ENCODE peak calls at places on chromosomes 11 and 22, in six cellular contexts. M is mammary epithelial cell, I is PC-3, C is IMR-90, O is neuronal stem cell, A is SK-N-SH. X is an unnamed sample.

GRCh38 chr22:19689408-19689807 is 24.9 kb upstream of the SEPTIN5 start:
- DNase-seq in M (no peak), I (no peak), C (no peak), O (no peak), A (no peak), X (no peak)

GRCh38 chr22:17728786-17729185 is 45.5 kb downstream of the BID start:
- DNase-seq in M (no peak), I (no peak), C (no peak), O (no peak), A (no peak), X (no peak)

GRCh38 chr11:12598330-12599256 is 75.6 kb upstream of the TEAD1 start:
- DNase-seq in M (peak; percentile 60), I (no peak), C (peak; percentile 59), O (no peak), A (no peak), X (peak; percentile 38)

GRCh38 chr11:93988455-93988854 is 32.7 kb upstream of the HEPHL1 start:
- DNase-seq in M (no peak), I (no peak), C (no peak), O (no peak), A (no peak), X (no peak)

GRCh38 chr11:104918113-104918824 is 20.0 kb upstream of the CASP12 start:
- DNase-seq in M (peak; percentile 11), I (peak; percentile 64), C (peak; percentile 93), O (no peak), A (no peak), X (peak; percentile 98)

GRCh38 chr22:46536559-46537220 is 730 bp downstream of the CELSR1 start:
- DNase-seq in M (no peak), I (no peak), C (no peak), O (peak; percentile 24), A (peak; percentile 66), X (no peak)

GRCh38 chr22:46479046-46479445 is 58.4 kb downstream of the CELSR1 start:
- DNase-seq in M (no peak), I (no peak), C (no peak), O (no peak), A (no peak), X (no peak)

GRCh38 chr22:46969491-46969890 is 207.0 kb downstream of the TBC1D22A start:
- DNase-seq in M (no peak), I (no peak), C (no peak), O (no peak), A (no peak), X (no peak)

GRCh38 chr22:21451545-21452520 is 15.4 kb upstream of the TMEM191C start:
- DNase-seq in M (no peak), I (no peak), C (no peak), O (no peak), A (no peak), X (no peak)

GRCh38 chr11:117908261-117908895 is 20.8 kb downstream of the TMPRSS13 start:
- DNase-seq in M (no peak), I (no peak), C (no peak), O (no peak), A (peak; percentile 45), X (no peak)

DNA sequence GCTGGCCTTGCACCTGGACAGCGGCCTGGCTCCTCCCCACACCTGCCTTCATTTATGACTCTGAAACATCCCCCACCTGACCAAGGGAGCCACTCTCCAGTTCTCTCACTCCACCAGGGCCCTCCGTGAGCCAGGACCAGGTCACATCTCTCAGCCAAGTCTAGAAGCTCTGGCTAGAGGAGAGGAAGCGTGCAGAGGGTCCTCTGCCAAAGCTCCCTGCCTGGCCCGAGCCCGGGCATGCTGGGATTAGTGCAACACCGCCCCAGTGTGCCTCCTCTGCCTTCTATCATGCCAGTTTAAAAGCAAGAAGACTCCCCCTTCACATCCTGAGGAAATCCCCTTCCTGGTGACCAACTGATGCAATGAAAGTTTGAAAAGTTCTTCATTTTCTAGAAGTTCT is 23.5 kb downstream of the TP53AIP1 start:
- DNase-seq in M (no peak), I (no peak), C (no peak), O (no peak), A (no peak), X (no peak)
- H3K9ac ChIP-seq in M (no peak overlapping the region), I (no peak overlapping the region), C (no peak overlapping the region), O (no peak overlapping the region), A (no peak overlapping the region), X (no peak overlapping the region)

DNA sequence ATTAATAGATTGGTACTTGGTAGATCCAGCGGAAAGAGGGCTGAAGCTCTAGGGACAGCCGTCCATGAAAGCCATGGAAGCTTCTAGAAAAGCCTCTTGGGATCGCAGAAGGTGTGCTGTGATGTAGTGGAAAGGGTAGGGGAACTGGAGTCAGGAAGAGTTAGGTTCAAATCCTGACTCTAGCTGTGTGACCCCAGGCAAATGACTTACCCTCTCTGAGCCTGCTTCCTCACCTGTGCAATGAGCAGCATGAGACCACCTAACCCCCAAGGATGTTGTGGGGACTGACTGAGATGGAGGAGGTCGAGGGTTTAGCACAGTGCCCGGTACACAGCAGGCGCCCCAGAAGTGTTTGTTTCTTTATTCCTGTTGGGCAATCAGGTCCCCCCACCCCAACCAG is 2.2 kb downstream of the EML3 start:
- DNase-seq in M (no peak), I (no peak), C (no peak), O (no peak), A (no peak), X (no peak)
- H3K4me2 ChIP-seq in M (no peak overlapping the region), I (no peak overlapping the region), C (no peak overlapping the region), O (no peak overlapping the region), A (no peak overlapping the region), X (no peak overlapping the region)

GRCh38 chr11:8698917-8699441 is 16.4 kb downstream of the RPL27A start:
- DNase-seq in M (no peak), I (no peak), C (no peak), O (no peak), A (no peak), X (no peak)

GRCh38 chr11:8701891-8702597 is 19.5 kb downstream of the RPL27A start:
- DNase-seq in M (no peak), I (no peak), C (no peak), O (no peak), A (no peak), X (no peak)

GRCh38 chr11:8699903-8700302 is 17.3 kb downstream of the RPL27A start:
- DNase-seq in M (peak; percentile 74), I (peak; percentile 43), C (peak; percentile 55), O (no peak), A (no peak), X (peak; percentile 34)

GRCh38 chr11:8705171-8705570 is 22.6 kb downstream of the RPL27A start:
- DNase-seq in M (no peak), I (no peak), C (no peak), O (no peak), A (no peak), X (no peak)

GRCh38 chr11:8702598-8702915 is 20.0 kb downstream of the RPL27A start:
- DNase-seq in M (no peak), I (no peak), C (no peak), O (no peak), A (no peak), X (no peak)
- H3K27ac ChIP-seq in M (no peak overlapping the region), I (no peak overlapping the region), C (no peak overlapping the region), O (no peak overlapping the region), A (no peak overlapping the region), X (no peak overlapping the region)

GRCh38 chr11:17432041-17432440 is 43.6 kb upstream of the KCNJ11 start:
- DNase-seq in M (no peak), I (no peak), C (no peak), O (no peak), A (no peak), X (no peak)

GRCh38 chr11:17431139-17431538 is 42.7 kb upstream of the KCNJ11 start:
- DNase-seq in M (no peak), I (no peak), C (no peak), O (no peak), A (no peak), X (no peak)

GRCh38 chr11:17428930-17429329 is 40.5 kb upstream of the KCNJ11 start:
- DNase-seq in M (no peak), I (no peak), C (no peak), O (no peak), A (no peak), X (no peak)

GRCh38 chr11:17428261-17428660 is 39.8 kb upstream of the KCNJ11 start:
- DNase-seq in M (no peak), I (no peak), C (no peak), O (no peak), A (no peak), X (no peak)

GRCh38 chr11:17430616-17431015 is 42.2 kb upstream of the KCNJ11 start:
- DNase-seq in M (no peak), I (no peak), C (no peak), O (no peak), A (no peak), X (no peak)
- H3K9ac ChIP-seq in M (no peak overlapping the region), I (no peak overlapping the region), C (no peak overlapping the region), O (peak overlapping the region; percentile 24), A (no peak overlapping the region), X (no peak overlapping the region)

DNA sequence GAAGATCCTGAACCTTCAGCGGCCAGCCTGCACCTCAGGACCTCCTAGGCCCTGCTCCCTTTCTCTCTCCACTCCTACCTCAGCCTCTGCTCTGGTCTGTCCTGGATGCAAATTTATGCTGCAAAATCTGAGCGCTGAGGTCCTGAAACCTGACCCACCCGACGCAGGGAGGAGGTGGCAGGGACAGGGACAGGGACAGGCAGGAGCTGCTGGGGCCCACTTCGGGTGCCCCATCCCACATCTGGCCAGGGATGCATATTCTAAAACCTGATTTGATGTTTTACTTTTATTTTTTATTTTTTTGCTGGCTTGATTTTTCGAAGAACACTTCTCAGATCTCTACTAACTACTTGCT is 571 bp upstream of the PVALB start:
- DNase-seq in M (no peak), I (no peak), C (no peak), O (no peak), A (no peak), X (no peak)
- H3K4me2 ChIP-seq in M (no peak overlapping the region), I (no peak overlapping the region), C (no peak overlapping the region), O (peak overlapping the region; percentile 79), A (peak overlapping the region; percentile 52), X (no peak overlapping the region)

DNA sequence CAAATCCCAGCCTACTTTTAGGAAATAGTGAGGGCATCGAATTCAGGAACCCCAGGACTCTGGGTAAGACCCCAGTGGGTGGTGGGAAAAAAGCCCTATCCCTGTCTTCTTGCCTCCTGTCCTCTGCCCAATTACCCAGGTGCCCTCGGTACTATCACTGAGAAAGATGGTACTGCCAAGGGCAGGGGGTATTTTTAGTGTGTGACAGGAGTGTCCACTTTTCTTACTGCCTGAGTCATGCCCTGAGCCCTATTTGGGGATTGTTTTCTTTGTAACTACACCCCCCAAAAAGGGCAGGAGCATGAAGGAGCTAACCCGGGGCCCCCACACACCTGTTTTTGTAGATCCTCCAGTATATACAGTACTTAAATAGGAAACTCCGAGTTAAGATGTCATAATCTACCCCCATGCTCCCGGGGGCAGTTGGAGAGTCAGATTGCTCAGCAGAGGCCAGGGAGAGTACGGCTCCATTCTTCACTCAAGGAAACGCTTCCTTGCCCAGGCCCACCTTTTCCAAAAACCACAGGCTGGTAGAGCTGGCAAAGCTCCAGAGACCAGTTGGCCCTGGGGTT is 3.8 kb downstream of the SMTNL1 start:
- DNase-seq in M (no peak), I (no peak), C (no peak), O (no peak), A (no peak), X (no peak)
- H3K27ac ChIP-seq in M (no peak overlapping the region), I (no peak overlapping the region), C (no peak overlapping the region), O (no peak overlapping the region), A (no peak overlapping the region), X (no peak overlapping the region)

GRCh38 chr11:57483570-57483934 is 23.2 kb downstream of the RTN4RL2 start:
- DNase-seq in M (no peak), I (no peak), C (no peak), O (no peak), A (no peak), X (no peak)
- H3K9ac ChIP-seq in M (no peak overlapping the region), I (no peak overlapping the region), C (no peak overlapping the region), O (no peak overlapping the region), A (no peak overlapping the region), X (no peak overlapping the region)

GRCh38 chr11:55648027-55648426 is at the start of gene OR4S2:
- DNase-seq in M (no peak), I (no peak), C (no peak), O (no peak), A (no peak), X (no peak)
- H3K4me2 ChIP-seq in M (no peak within 1 kb of the TSS), I (no peak within 1 kb of the TSS), C (no peak within 1 kb of the TSS), O (no peak within 1 kb of the TSS), A (no peak within 1 kb of the TSS), X (no peak within 1 kb of the TSS)